ENCODE peak calls at places on chromosomes 11 and 22, in ten cellular contexts. One of them, this sample, is unnamed.

GRCh38 chr11:83691387-83692088 is 405.4 kb upstream of the CCDC90B start:
- DNase-seq in A549: no peak
- DNase-seq in H9: no peak
- DNase-seq in iPS DF 6.9: no peak
- DNase-seq in pancreas: peak; percentile 22
- DNase-seq in adrenal gland: no peak
- DNase-seq in tibial nerve: peak; percentile 44
- DNase-seq in uterus: peak; percentile 21
- DNase-seq in IMR-90: no peak
- DNase-seq in GM23338: no peak
- DNase-seq in this sample: peak; percentile 12

GRCh38 chr22:42419328-42419881 is 12.8 kb downstream of the NFAM1 start:
- DNase-seq in A549: no peak
- DNase-seq in H9: no peak
- DNase-seq in iPS DF 6.9: no peak
- DNase-seq in pancreas: no peak
- DNase-seq in adrenal gland: peak; percentile 30
- DNase-seq in tibial nerve: no peak
- DNase-seq in uterus: no peak
- DNase-seq in IMR-90: no peak
- DNase-seq in GM23338: no peak
- DNase-seq in this sample: no peak

GRCh38 chr11:67255864-67256263 is 10.4 kb upstream of the GRK2 start:
- DNase-seq in A549: no peak
- DNase-seq in H9: no peak
- DNase-seq in iPS DF 6.9: no peak
- DNase-seq in pancreas: no peak
- DNase-seq in adrenal gland: no peak
- DNase-seq in tibial nerve: no peak
- DNase-seq in uterus: no peak
- DNase-seq in IMR-90: no peak
- DNase-seq in GM23338: no peak
- DNase-seq in this sample: no peak

GRCh38 chr11:128467610-128468041 is 119.7 kb downstream of the ETS1 start:
- DNase-seq in A549: peak; percentile 43
- DNase-seq in H9: no peak
- DNase-seq in iPS DF 6.9: no peak
- DNase-seq in pancreas: no peak
- DNase-seq in adrenal gland: no peak
- DNase-seq in tibial nerve: no peak
- DNase-seq in uterus: no peak
- DNase-seq in IMR-90: peak; percentile 100
- DNase-seq in GM23338: no peak
- DNase-seq in this sample: peak; percentile 60

GRCh38 chr11:58888579-58888978 is 44.1 kb upstream of the GLYATL2 start:
- DNase-seq in A549: no peak
- DNase-seq in H9: no peak
- DNase-seq in iPS DF 6.9: no peak
- DNase-seq in pancreas: no peak
- DNase-seq in adrenal gland: no peak
- DNase-seq in tibial nerve: no peak
- DNase-seq in uterus: no peak
- DNase-seq in IMR-90: no peak
- DNase-seq in GM23338: no peak
- DNase-seq in this sample: no peak

GRCh38 chr11:2122222-2122906 is 16.8 kb downstream of the IGF2 start:
- DNase-seq in A549: no peak
- DNase-seq in H9: no peak
- DNase-seq in iPS DF 6.9: no peak
- DNase-seq in pancreas: no peak
- DNase-seq in adrenal gland: no peak
- DNase-seq in tibial nerve: no peak
- DNase-seq in uterus: no peak
- DNase-seq in IMR-90: peak; percentile 33
- DNase-seq in GM23338: no peak
- DNase-seq in this sample: no peak

GRCh38 chr11:105673089-105673488 is 63.2 kb downstream of the GRIA4 start:
- DNase-seq in A549: no peak
- DNase-seq in H9: peak; percentile 44
- DNase-seq in iPS DF 6.9: peak; percentile 43
- DNase-seq in pancreas: peak; percentile 3
- DNase-seq in adrenal gland: no peak
- DNase-seq in tibial nerve: no peak
- DNase-seq in uterus: no peak
- DNase-seq in IMR-90: peak; percentile 72
- DNase-seq in GM23338: peak; percentile 90
- DNase-seq in this sample: no peak

GRCh38 chr22:47337161-47337621 is 574.7 kb downstream of the TBC1D22A start:
- DNase-seq in A549: peak; percentile 73
- DNase-seq in H9: no peak
- DNase-seq in iPS DF 6.9: no peak
- DNase-seq in pancreas: peak; percentile 36
- DNase-seq in adrenal gland: peak; percentile 71
- DNase-seq in tibial nerve: no peak
- DNase-seq in uterus: no peak
- DNase-seq in IMR-90: peak; percentile 87
- DNase-seq in GM23338: no peak
- DNase-seq in this sample: peak; percentile 57

GRCh38 chr11:2687782-2688191 is 12.0 kb downstream of the KCNQ1OT1 start:
- DNase-seq in A549: no peak
- DNase-seq in H9: peak; percentile 56
- DNase-seq in iPS DF 6.9: no peak
- DNase-seq in pancreas: no peak
- DNase-seq in adrenal gland: peak; percentile 67
- DNase-seq in tibial nerve: no peak
- DNase-seq in uterus: no peak
- DNase-seq in IMR-90: no peak
- DNase-seq in GM23338: peak; percentile 49
- DNase-seq in this sample: no peak

GRCh38 chr11:103035656-103036434 is 56.1 kb downstream of the DCUN1D5 start:
- DNase-seq in A549: peak; percentile 11
- DNase-seq in H9: no peak
- DNase-seq in iPS DF 6.9: peak; percentile 52
- DNase-seq in pancreas: peak; percentile 34
- DNase-seq in adrenal gland: no peak
- DNase-seq in tibial nerve: peak; percentile 67
- DNase-seq in uterus: no peak
- DNase-seq in IMR-90: peak; percentile 86
- DNase-seq in GM23338: peak; percentile 82
- DNase-seq in this sample: peak; percentile 39

DNA sequence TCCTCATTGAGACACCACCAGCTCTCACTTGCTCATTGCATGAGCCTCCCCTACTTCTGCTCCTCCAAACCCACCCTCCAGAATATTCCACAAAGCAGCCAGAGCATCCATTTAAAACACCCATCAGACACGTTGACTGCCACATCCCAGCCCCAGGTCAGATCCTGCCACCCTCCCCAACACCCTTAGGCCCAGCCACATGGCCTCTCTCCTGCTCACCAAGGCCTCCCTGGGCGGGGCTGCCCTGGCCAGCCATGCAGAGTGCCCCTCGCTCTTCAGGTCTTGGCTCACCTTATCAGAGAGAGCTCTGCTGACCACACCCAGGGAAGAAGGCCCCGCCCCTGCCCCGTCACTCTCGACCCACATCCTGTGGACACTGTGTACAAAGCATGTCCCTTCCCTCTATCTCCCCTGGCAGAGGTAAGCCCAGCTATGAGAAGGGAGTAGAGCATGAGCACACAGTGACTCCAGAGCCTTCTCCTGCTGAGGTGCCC is 106.8 kb downstream of the MICAL3 start:
- DNase-seq in A549: no peak
- DNase-seq in H9: no peak
- DNase-seq in iPS DF 6.9: no peak
- DNase-seq in pancreas: no peak
- DNase-seq in adrenal gland: no peak
- DNase-seq in tibial nerve: no peak
- DNase-seq in uterus: no peak
- DNase-seq in IMR-90: no peak
- DNase-seq in GM23338: no peak
- DNase-seq in this sample: no peak
- H3K27ac ChIP-seq in A549: no peak overlapping the region
- H3K27ac ChIP-seq in H9: no peak overlapping the region
- H3K27ac ChIP-seq in iPS DF 6.9: no peak overlapping the region
- H3K27ac ChIP-seq in pancreas: no peak overlapping the region
- H3K27ac ChIP-seq in adrenal gland: no peak overlapping the region
- H3K27ac ChIP-seq in tibial nerve: no peak overlapping the region
- H3K27ac ChIP-seq in uterus: no peak overlapping the region
- H3K27ac ChIP-seq in IMR-90: no peak overlapping the region
- H3K27ac ChIP-seq in GM23338: no peak overlapping the region
- H3K27ac ChIP-seq in this sample: no peak overlapping the region

GRCh38 chr11:39367526-39367925 is 2091.9 kb downstream of the LRRC4C start:
- DNase-seq in A549: no peak
- DNase-seq in H9: no peak
- DNase-seq in iPS DF 6.9: no peak
- DNase-seq in pancreas: no peak
- DNase-seq in adrenal gland: no peak
- DNase-seq in tibial nerve: no peak
- DNase-seq in uterus: no peak
- DNase-seq in IMR-90: no peak
- DNase-seq in GM23338: no peak
- DNase-seq in this sample: no peak

GRCh38 chr11:39361557-39361956 is 2097.9 kb downstream of the LRRC4C start:
- DNase-seq in A549: no peak
- DNase-seq in H9: no peak
- DNase-seq in iPS DF 6.9: no peak
- DNase-seq in pancreas: no peak
- DNase-seq in adrenal gland: no peak
- DNase-seq in tibial nerve: no peak
- DNase-seq in uterus: no peak
- DNase-seq in IMR-90: no peak
- DNase-seq in GM23338: no peak
- DNase-seq in this sample: no peak

DNA sequence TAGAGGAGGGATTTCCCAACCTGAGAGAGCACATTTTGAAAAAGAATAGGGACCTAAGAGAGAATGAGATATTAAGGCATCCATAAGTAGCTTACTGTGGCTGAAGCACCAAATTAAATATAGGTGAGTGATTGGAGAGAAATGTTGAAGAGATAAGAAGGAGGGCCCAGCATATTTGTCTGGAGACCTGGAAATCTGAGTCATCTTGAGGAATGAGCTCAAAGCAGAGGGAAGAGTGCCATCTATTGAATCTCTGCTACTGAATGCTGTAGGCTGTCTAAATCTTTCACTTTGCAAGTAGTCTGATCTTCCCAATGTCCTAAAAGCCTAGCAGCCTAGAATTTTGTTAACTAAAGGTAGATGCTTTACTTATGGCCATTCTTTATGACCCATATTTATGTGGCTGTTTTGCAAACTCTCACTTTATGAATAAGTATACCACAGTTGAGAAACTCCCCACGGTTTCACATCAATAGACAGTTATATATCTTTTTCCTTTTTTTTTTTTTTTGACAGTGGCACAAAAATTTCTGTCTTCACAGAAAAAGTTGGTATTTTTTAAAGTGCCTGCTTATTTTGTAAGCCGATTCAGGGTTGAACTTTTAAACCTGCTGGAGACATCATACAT is 2093.5 kb downstream of the LRRC4C start:
- DNase-seq in A549: no peak
- DNase-seq in H9: no peak
- DNase-seq in iPS DF 6.9: no peak
- DNase-seq in pancreas: no peak
- DNase-seq in adrenal gland: no peak
- DNase-seq in tibial nerve: no peak
- DNase-seq in uterus: no peak
- DNase-seq in IMR-90: no peak
- DNase-seq in GM23338: peak; percentile 26
- DNase-seq in this sample: no peak
- H3K27ac ChIP-seq in A549: no peak overlapping the region
- H3K27ac ChIP-seq in H9: no peak overlapping the region
- H3K27ac ChIP-seq in iPS DF 6.9: no peak overlapping the region
- H3K27ac ChIP-seq in pancreas: no peak overlapping the region
- H3K27ac ChIP-seq in adrenal gland: no peak overlapping the region
- H3K27ac ChIP-seq in tibial nerve: no peak overlapping the region
- H3K27ac ChIP-seq in uterus: no peak overlapping the region
- H3K27ac ChIP-seq in IMR-90: no peak overlapping the region
- H3K27ac ChIP-seq in GM23338: no peak overlapping the region
- H3K27ac ChIP-seq in this sample: no peak overlapping the region

DNA sequence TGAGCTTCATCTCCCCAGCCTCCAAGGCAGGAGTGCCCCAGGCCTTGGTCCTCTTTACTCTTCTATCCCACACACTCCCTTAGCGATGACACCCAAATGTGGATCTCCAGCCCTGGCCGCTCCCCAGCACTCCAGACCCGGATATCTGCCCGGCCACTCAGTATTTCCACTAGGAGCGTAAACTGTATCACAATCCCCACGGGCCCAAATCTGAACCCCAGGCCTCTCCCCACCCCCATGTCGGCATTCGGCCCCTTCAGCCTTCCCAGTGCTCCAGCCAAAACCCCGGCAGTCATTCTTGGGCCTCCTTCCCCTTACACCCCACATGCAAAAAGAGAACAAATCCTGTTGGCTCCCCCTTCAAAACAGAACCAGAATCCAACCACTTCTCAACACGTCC is 20.8 kb downstream of the WNT11 start:
- DNase-seq in A549: no peak
- DNase-seq in H9: no peak
- DNase-seq in iPS DF 6.9: no peak
- DNase-seq in pancreas: no peak
- DNase-seq in adrenal gland: no peak
- DNase-seq in tibial nerve: no peak
- DNase-seq in uterus: no peak
- DNase-seq in IMR-90: no peak
- DNase-seq in GM23338: no peak
- DNase-seq in this sample: no peak
- H3K27ac ChIP-seq in A549: no peak overlapping the region
- H3K27ac ChIP-seq in H9: no peak overlapping the region
- H3K27ac ChIP-seq in iPS DF 6.9: no peak overlapping the region
- H3K27ac ChIP-seq in pancreas: no peak overlapping the region
- H3K27ac ChIP-seq in adrenal gland: peak overlapping the region; percentile 85
- H3K27ac ChIP-seq in tibial nerve: no peak overlapping the region
- H3K27ac ChIP-seq in uterus: no peak overlapping the region
- H3K27ac ChIP-seq in IMR-90: no peak overlapping the region
- H3K27ac ChIP-seq in GM23338: no peak overlapping the region
- H3K27ac ChIP-seq in this sample: no peak overlapping the region

DNA sequence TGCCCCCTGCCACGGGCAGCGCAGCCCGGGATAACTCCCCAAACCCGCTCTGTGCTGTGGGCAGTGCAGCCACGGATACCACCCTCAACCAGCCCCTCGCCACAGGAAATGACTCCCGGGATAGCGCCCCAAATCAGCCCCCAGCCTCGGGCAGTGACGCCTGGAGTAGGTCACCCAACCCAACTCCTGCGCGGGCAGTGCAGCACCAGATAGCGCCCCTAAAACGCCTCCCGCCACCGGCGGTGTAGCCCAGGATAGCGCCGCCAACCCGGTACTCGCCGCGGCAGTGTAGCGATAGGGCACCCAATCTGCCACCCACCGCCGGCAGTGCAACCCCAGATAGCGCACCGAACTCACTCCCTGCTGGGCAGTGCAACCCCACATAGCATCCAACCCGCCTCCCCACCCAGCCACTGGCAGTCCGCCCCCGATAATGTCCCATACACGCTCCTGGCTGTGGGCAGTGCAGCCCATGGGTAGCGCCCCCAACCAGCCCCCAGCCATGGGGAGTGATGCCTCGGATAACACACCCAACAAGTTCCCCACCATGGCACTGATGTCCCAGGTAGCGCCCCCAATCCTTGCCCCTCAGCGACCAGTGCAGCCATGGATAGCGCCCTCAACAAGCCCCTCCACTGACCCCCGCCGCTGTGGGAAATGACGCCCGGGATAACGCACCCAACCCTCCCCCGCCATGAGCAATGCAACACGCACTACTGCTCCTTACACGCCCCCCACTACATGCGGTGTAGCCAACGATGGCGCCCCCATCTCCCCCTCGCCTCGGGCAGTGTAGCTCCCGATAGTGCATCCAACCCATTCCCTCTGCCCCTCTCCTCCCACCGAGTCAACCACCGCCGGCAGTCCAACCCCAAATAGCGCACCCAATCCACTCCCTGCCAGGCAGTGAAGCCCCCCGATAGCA is 1.4 kb downstream of the RFPL2 start:
- DNase-seq in A549: peak; percentile 5
- DNase-seq in H9: no peak
- DNase-seq in iPS DF 6.9: no peak
- DNase-seq in pancreas: no peak
- DNase-seq in adrenal gland: no peak
- DNase-seq in tibial nerve: no peak
- DNase-seq in uterus: no peak
- DNase-seq in IMR-90: no peak
- DNase-seq in GM23338: peak; percentile 39
- DNase-seq in this sample: no peak
- H3K27ac ChIP-seq in A549: peak overlapping the region; percentile 76
- H3K27ac ChIP-seq in H9: no peak overlapping the region
- H3K27ac ChIP-seq in iPS DF 6.9: no peak overlapping the region
- H3K27ac ChIP-seq in pancreas: no peak overlapping the region
- H3K27ac ChIP-seq in adrenal gland: no peak overlapping the region
- H3K27ac ChIP-seq in tibial nerve: no peak overlapping the region
- H3K27ac ChIP-seq in uterus: no peak overlapping the region
- H3K27ac ChIP-seq in IMR-90: no peak overlapping the region
- H3K27ac ChIP-seq in GM23338: no peak overlapping the region
- H3K27ac ChIP-seq in this sample: no peak overlapping the region